ENCODE peak calls at places on chromosomes 3 and 15, in four cellular contexts. E is neural crest cell; Y is heart right ventricle; N is stimulated activated CD4-positive, alpha-beta T cell treated with anti-CD3 and anti-CD28 coated beads, TNF-alpha, amount 100 ng/mL, for 4 hours. S is an unnamed sample.

GRCh38 chr3:198081421-198081844 is 121.4 kb downstream of the LMLN start:
- DNase-seq in N (no peak), Y (no peak), E (peak), S (no peak)

GRCh38 chr3:43632269-43632733 is 10.5 kb upstream of the ANO10 start:
- DNase-seq in N (no peak), Y (no peak), E (no peak), S (no peak)

GRCh38 chr3:12449889-12450682 is 34.2 kb upstream of the TSEN2 start:
- DNase-seq in Y (no peak), N (no peak), E (no peak), S (no peak)

GRCh38 chr3:182808041-182808765 is 14.9 kb downstream of the ATP11B start:
- DNase-seq in N (no peak), E (no peak), Y (no peak), S (no peak)

GRCh38 chr3:194620192-194620591 is 13.0 kb downstream of the TMEM44 start:
- DNase-seq in E (no peak), N (no peak), Y (no peak), S (no peak)

GRCh38 chr15:34644851-34645250 is 61.4 kb upstream of the GOLGA8B start:
- DNase-seq in E (no peak), Y (no peak), N (no peak), S (no peak)

GRCh38 chr3:46965151-46965550 is 11.4 kb downstream of the CCDC12 start:
- DNase-seq in E (no peak), N (no peak), Y (no peak), S (no peak)

GRCh38 chr3:124374583-124374982 is 355.7 kb upstream of the UMPS start:
- DNase-seq in Y (no peak), N (no peak), E (no peak), S (no peak)

S was measured in naive thymus-derived CD8-positive, alpha-beta T cell.